ENCODE peak calls at places on chromosomes 11 and 22, in four cellular contexts. U is SW 1271; Z is mucosa of descending colon; J is effector CD4-positive, alpha-beta T cell. O is an unnamed sample.

GRCh38 chr11:64537876-64538275 is 53.1 kb upstream of the SLC22A12 start:
- DNase-seq in Z (no peak), U (no peak), J (no peak), O (no peak)

GRCh38 chr11:1276061-1276790 is 33.2 kb downstream of the TOLLIP start:
- DNase-seq in J (no peak), Z (no peak), U (no peak), O (no peak)

GRCh38 chr11:121330614-121331435 is 38.3 kb downstream of the SC5D start:
- DNase-seq in U (no peak), J (no peak), Z (no peak), O (no peak)

GRCh38 chr11:74311352-74311926 is at the start of gene P4HA3:
- DNase-seq in Z (peak), J (peak), U (peak), O (no peak)

GRCh38 chr22:38347944-38348750 is 30.9 kb upstream of the CSNK1E start:
- DNase-seq in J (no peak), U (no peak), Z (peak), O (no peak)

GRCh38 chr11:19176629-19177186 is 25.1 kb downstream of the CSRP3 start:
- DNase-seq in J (no peak), Z (no peak), U (no peak), O (no peak)

GRCh38 chr11:113384551-113384950 is 3.0 kb upstream of the ANKK1 start:
- DNase-seq in J (no peak), Z (no peak), U (peak), O (peak)

GRCh38 chr11:75031224-75031753 is 42.6 kb downstream of the NEU3 start:
- DNase-seq in U (no peak), Z (no peak), J (no peak), O (no peak)

GRCh38 chr22:40588726-40589125 is 47.8 kb downstream of the MRTFA start:
- DNase-seq in U (no peak), Z (no peak), J (no peak), O (no peak)

GRCh38 chr22:26321469-26321913 is 107.6 kb upstream of the ASPHD2 start:
- DNase-seq in Z (no peak), U (no peak), J (no peak), O (no peak)

GRCh38 chr22:21666786-21667185 is 974 bp downstream of the PPIL2 start:
- DNase-seq in J (no peak), U (no peak), Z (no peak), O (no peak)

GRCh38 chr11:12003815-12004214 is 4.6 kb downstream of the DKK3 start:
- DNase-seq in J (no peak), Z (no peak), U (no peak), O (no peak)

GRCh38 chr11:503179-503981 is 3.7 kb downstream of the RNH1 start:
- DNase-seq in U (no peak), Z (peak), J (no peak), O (no peak)

GRCh38 chr22:46280999-46281623 is 13.3 kb downstream of the TTC38 start:
- DNase-seq in J (no peak), U (no peak), Z (no peak), O (no peak)

GRCh38 chr11:15687342-15687741 is 572.6 kb downstream of the INSC start:
- DNase-seq in J (no peak), U (no peak), Z (no peak), O (no peak)

GRCh38 chr11:44728491-44728910 is 1.7 kb downstream of the TSPAN18 start:
- DNase-seq in U (no peak), J (no peak), Z (no peak), O (no peak)

O was measured in DMS153.